ENCODE peak calls at places on chromosome 6, in five cellular contexts. W is brain microvascular endothelial cell; L is K562; K is activated T-cell treated with anti-CD3 and anti-CD28 coated beads, Interleukin-2, amount 50 U/mL, for 72 hours; X is lung microvascular endothelial cell. V is an unnamed sample.

GRCh38 chr6:145539831-145540230 is 195.5 kb downstream of the EPM2A start:
- DNase-seq in W (no peak), K (no peak), L (no peak), X (no peak), V (no peak)

GRCh38 chr6:46688117-46688965 is 656 bp downstream of the TDRD6 start:
- DNase-seq in L (no peak), W (no peak), K (no peak), X (no peak), V (no peak)

GRCh38 chr6:128616342-128616741 is 95.9 kb upstream of the PTPRK start:
- DNase-seq in K (no peak), X (no peak), L (no peak), W (no peak), V (no peak)

GRCh38 chr6:54481096-54481495 is 172.9 kb downstream of the TINAG start:
- DNase-seq in K (no peak), L (no peak), X (peak; percentile 2), W (no peak), V (no peak)

GRCh38 chr6:168372871-168373270 is 53.3 kb upstream of the DACT2 start:
- DNase-seq in L (no peak), W (no peak), K (no peak), X (no peak), V (no peak)

GRCh38 chr6:13952101-13952500 is 27.3 kb downstream of the RNF182 start:
- DNase-seq in W (no peak), K (no peak), X (no peak), L (no peak), V (no peak)

GRCh38 chr6:125707615-125708243 is 41.7 kb upstream of the HEY2 start:
- DNase-seq in L (no peak), K (no peak), X (no peak), W (no peak), V (no peak)

GRCh38 chr6:167396659-167397490 is 72.0 kb downstream of the TTLL2 start:
- DNase-seq in X (no peak), W (no peak), K (no peak), L (no peak), V (no peak)

GRCh38 chr6:28802417-28803336 is 121.1 kb downstream of the TRIM27 start:
- DNase-seq in K (no peak), X (peak; percentile 31), W (peak; percentile 84), L (peak; percentile 91), V (no peak)

GRCh38 chr6:166173292-166173951 is 5.8 kb upstream of the TBXT start:
- DNase-seq in W (no peak), L (no peak), X (no peak), K (no peak), V (no peak)

GRCh38 chr6:55822815-55823214 is 52.6 kb downstream of the BMP5 start:
- DNase-seq in X (no peak), L (no peak), W (no peak), K (no peak), V (no peak)

GRCh38 chr6:157954150-157955117 is 27.2 kb upstream of the SYNJ2 start:
- DNase-seq in X (peak; percentile 65), W (no peak), L (no peak), K (no peak), V (no peak)

GRCh38 chr6:166615059-166615770 is 11.8 kb downstream of the RPS6KA2 start:
- DNase-seq in X (peak; percentile 78), K (no peak), L (no peak), W (peak; percentile 27), V (no peak)

GRCh38 chr6:14038636-14039035 is 78.9 kb upstream of the CD83 start:
- DNase-seq in W (no peak), K (no peak), X (peak; percentile 10), L (peak; percentile 23), V (no peak)

GRCh38 chr6:24930386-24930785 is 5.4 kb downstream of the RIPOR2 start:
- DNase-seq in W (peak; percentile 25), L (no peak), X (no peak), K (no peak), V (no peak)

GRCh38 chr6:163588211-163588919 is 173.8 kb downstream of the QKI start:
- DNase-seq in X (no peak), W (no peak), L (no peak), K (no peak), V (no peak)

GRCh38 chr6:87944541-87944954 is 103.1 kb upstream of the SPACA1 start:
- DNase-seq in X (peak; percentile 30), K (no peak), L (peak; percentile 11), W (peak; percentile 74), V (no peak)

GRCh38 chr6:26380256-26380655 is 2.7 kb upstream of the BTN2A2 start:
- DNase-seq in K (no peak), L (no peak), X (no peak), W (no peak), V (no peak)

GRCh38 chr6:9138856-9139426 is 703.6 kb upstream of the SLC35B3 start:
- DNase-seq in L (no peak), X (no peak), W (no peak), K (no peak), V (no peak)

GRCh38 chr6:63351995-63352586 is 32.3 kb upstream of the LGSN start:
- DNase-seq in W (no peak), L (peak; percentile 1), X (peak; percentile 22), K (no peak), V (peak; percentile 5)

GRCh38 chr6:4268171-4268570 is 132.8 kb upstream of the ECI2 start:
- DNase-seq in K (no peak), X (no peak), L (no peak), W (no peak), V (no peak)

GRCh38 chr6:157656437-157657005 is 166.5 kb upstream of the SNX9 start:
- DNase-seq in W (peak; percentile 26), X (no peak), L (no peak), K (no peak), V (no peak)

GRCh38 chr6:31083742-31084354 is 28.5 kb downstream of the C6orf15 start:
- DNase-seq in X (peak; percentile 58), W (peak; percentile 85), L (peak; percentile 87), K (peak; percentile 46), V (no peak)

GRCh38 chr6:158068893-158069799 is 87.5 kb downstream of the SYNJ2 start:
- DNase-seq in K (no peak), L (no peak), W (peak; percentile 52), X (peak; percentile 90), V (no peak)

V was measured in GM18507.